ENCODE peak calls at places on chromosomes 6 and 20, in seven cellular contexts. H, W, O, R, P, F and U are unnamed samples.

GRCh38 chr6:143299253-143300166 is 151.0 kb downstream of the ADAT2 start:
- DNase-seq in H (no peak), W (no peak), O (peak), R (no peak), P (no peak), F (no peak), U (no peak)

GRCh38 chr20:45946149-45946970 is 11.9 kb downstream of the PCIF1 start:
- DNase-seq in H (no peak), W (no peak), O (no peak), R (peak), P (no peak), F (no peak), U (peak)

GRCh38 chr6:12570461-12571030 is 146.0 kb upstream of the PHACTR1 start:
- DNase-seq in H (peak), W (no peak), O (no peak), R (no peak), P (no peak), F (peak), U (no peak)

GRCh38 chr6:130679684-130680083 is 147.5 kb upstream of the SMLR1 start:
- DNase-seq in H (no peak), W (no peak), O (no peak), R (no peak), P (no peak), F (no peak), U (peak)

GRCh38 chr6:39665871-39666270 is 59.3 kb downstream of the KIF6 start:
- DNase-seq in H (no peak), W (no peak), O (no peak), R (no peak), P (no peak), F (peak), U (no peak)

GRCh38 chr6:160121981-160122380 is 366 bp downstream of the SLC22A1 start:
- DNase-seq in H (no peak), W (no peak), O (no peak), R (no peak), P (no peak), F (no peak), U (no peak)

GRCh38 chr6:132797975-132798819 is at the start of gene SLC18B1:
- DNase-seq in H (peak), W (no peak), O (peak), R (peak), P (peak), F (peak), U (no peak)

GRCh38 chr6:29924287-29924686 is 18.0 kb upstream of the HLA-A start:
- DNase-seq in H (no peak), W (no peak), O (no peak), R (no peak), P (no peak), F (no peak), U (no peak)

GRCh38 chr6:64467656-64468055 is 832.1 kb downstream of the PHF3 start:
- DNase-seq in H (no peak), W (no peak), O (no peak), R (no peak), P (no peak), F (no peak), U (no peak)

GRCh38 chr20:24100370-24101011 is 111.9 kb upstream of the GGTLC1 start:
- DNase-seq in H (peak), W (peak), O (peak), R (no peak), P (peak), F (peak), U (peak)

GRCh38 chr20:61487346-61488022 is 235.4 kb downstream of the CDH4 start:
- DNase-seq in H (no peak), W (no peak), O (no peak), R (no peak), P (no peak), F (no peak), U (no peak)

GRCh38 chr20:2051920-2052319 is 49.7 kb upstream of the STK35 start:
- DNase-seq in H (no peak), W (no peak), O (peak), R (no peak), P (no peak), F (no peak), U (no peak)

GRCh38 chr6:106168097-106168888 is 82.2 kb downstream of the PRDM1 start:
- DNase-seq in H (no peak), W (no peak), O (no peak), R (no peak), P (no peak), F (no peak), U (no peak)

GRCh38 chr6:23692184-23692583 is 433.8 kb upstream of the NRSN1 start:
- DNase-seq in H (no peak), W (no peak), O (no peak), R (no peak), P (no peak), F (no peak), U (peak)

GRCh38 chr20:47297746-47298145 is 58.8 kb downstream of the ZMYND8 start:
- DNase-seq in H (no peak), W (no peak), O (no peak), R (no peak), P (no peak), F (no peak), U (no peak)

GRCh38 chr20:14712302-14712739 is 374.9 kb upstream of the FLRT3 start:
- DNase-seq in H (no peak), W (no peak), O (peak), R (no peak), P (no peak), F (peak), U (peak)

GRCh38 chr6:36319436-36319762 is 17.3 kb downstream of the BNIP5 start:
- DNase-seq in H (no peak), W (no peak), O (no peak), R (no peak), P (no peak), F (no peak), U (no peak)

GRCh38 chr20:62887147-62887859 is 25.7 kb upstream of the TCFL5 start:
- DNase-seq in H (peak), W (peak), O (no peak), R (no peak), P (peak), F (peak), U (peak)

GRCh38 chr6:124679392-124679791 is 282.8 kb upstream of the RNF217 start:
- DNase-seq in H (no peak), W (no peak), O (no peak), R (no peak), P (no peak), F (no peak), U (no peak)

GRCh38 chr6:167845856-167846255 is 19.1 kb downstream of the AFDN start:
- DNase-seq in H (no peak), W (no peak), O (no peak), R (no peak), P (no peak), F (no peak), U (no peak)

GRCh38 chr20:48267825-48268615 is 482.7 kb upstream of the SULF2 start:
- DNase-seq in H (no peak), W (no peak), O (no peak), R (no peak), P (no peak), F (no peak), U (no peak)

GRCh38 chr6:25472314-25472713 is 179.7 kb upstream of the SCGN start:
- DNase-seq in H (no peak), W (no peak), O (peak), R (no peak), P (no peak), F (no peak), U (no peak)

GRCh38 chr6:142968601-142969000 is 23.6 kb upstream of the HIVEP2 start:
- DNase-seq in H (no peak), W (no peak), O (no peak), R (no peak), P (no peak), F (no peak), U (no peak)

GRCh38 chr20:21262812-21263211 is 40.3 kb upstream of the XRN2 start:
- DNase-seq in H (no peak), W (no peak), O (no peak), R (no peak), P (no peak), F (no peak), U (no peak)

GRCh38 chr6:85747654-85748053 is 105.0 kb upstream of the SYNCRIP start:
- DNase-seq in H (peak), W (peak), O (no peak), R (no peak), P (no peak), F (peak), U (peak)

GRCh38 chr20:11204926-11205768 is 531.3 kb upstream of the JAG1 start:
- DNase-seq in H (peak), W (no peak), O (peak), R (peak), P (peak), F (peak), U (peak)

GRCh38 chr20:5888051-5888450 is 62.3 kb downstream of the TRMT6 start:
- DNase-seq in H (no peak), W (no peak), O (no peak), R (no peak), P (no peak), F (no peak), U (no peak)

GRCh38 chr6:103578115-103578514 is 1281.6 kb downstream of the HACE1 start:
- DNase-seq in H (no peak), W (no peak), O (no peak), R (no peak), P (no peak), F (no peak), U (no peak)

GRCh38 chr20:48845721-48846306 is 18.0 kb upstream of the PREX1 start:
- DNase-seq in H (peak), W (no peak), O (no peak), R (no peak), P (no peak), F (peak), U (no peak)

DNA sequence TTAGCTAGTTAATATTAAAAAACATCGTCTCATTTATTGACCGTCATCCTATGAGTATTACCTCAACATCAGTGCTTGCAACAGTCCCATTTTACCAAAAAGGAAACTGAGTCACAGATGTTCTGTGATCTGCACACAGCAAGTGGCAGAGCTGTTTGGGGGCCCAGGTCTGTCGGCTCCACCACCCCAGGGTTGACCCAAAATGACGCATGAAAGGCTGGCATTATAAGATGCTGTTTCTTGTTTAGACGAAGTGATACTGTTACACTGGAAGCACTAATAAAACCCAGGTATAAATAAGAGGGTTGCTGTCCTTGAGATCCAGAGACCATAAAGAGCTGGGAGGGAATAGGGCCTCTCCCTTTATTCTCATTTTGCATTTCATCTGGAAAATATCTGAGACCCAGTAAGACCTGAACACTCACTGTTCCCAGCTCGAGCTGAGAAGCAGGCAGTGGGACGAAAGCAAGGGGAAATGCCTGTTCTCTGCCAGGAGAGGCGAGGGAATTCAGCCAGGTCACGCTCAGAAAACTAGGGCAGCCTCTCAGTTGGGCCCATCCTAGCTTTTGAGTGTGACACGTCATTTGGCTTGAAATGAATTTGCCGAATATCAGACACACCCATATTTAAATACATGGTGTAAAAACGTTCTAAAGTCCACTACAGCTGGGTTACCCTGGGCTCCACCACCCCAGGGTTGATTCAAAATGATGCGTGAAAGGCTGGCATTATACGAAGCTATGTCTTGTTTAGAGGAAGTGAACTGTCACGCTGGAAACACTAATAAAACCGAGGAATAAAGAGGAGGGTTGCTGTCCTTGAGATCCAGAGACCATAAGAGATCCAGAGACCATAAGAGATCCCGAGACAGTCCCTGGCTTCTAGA is 1.4 kb upstream of the MICAL1 start:
- DNase-seq in H (peak), W (peak), O (peak), R (no peak), P (peak), F (peak), U (no peak)
- H3K4me3 ChIP-seq in H (no peak), W (peak), O (peak), R (no peak), P (peak), F (peak), U (peak)

DNA sequence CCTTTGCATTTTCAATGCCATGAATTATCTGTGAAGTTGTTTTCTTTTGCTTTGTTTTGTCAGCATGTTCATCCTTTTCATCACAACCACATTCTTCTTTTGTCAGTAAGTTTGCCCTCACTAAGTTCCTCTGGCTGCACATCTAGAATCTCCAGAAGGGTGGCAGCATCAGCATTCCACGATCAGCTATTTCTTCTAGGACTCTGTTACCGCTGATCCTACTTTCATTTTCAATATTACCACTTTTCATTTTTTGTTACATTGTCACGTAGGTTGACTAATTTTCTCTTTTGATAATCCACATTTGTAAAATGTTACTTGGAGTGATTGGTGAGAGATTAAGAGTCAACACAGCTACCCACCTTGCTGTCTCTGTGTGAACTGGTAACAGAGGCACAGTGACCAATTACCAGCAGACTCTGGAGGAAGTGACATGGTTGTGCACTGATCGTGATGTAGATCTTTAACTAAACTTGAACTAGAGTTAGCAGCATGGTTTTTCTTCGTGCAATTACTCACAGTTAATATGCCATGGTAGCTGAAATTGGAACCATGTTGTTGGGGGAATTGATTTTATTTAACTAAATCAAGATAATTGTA is 307.9 kb upstream of the SLC35B3 start:
- DNase-seq in H (no peak), W (no peak), O (no peak), R (no peak), P (no peak), F (no peak), U (no peak)
- TF ChIP-seq CTCF in H (no peak), W (no peak), O (peak), R (no peak), P (peak), F (no peak), U (no peak)

DNA sequence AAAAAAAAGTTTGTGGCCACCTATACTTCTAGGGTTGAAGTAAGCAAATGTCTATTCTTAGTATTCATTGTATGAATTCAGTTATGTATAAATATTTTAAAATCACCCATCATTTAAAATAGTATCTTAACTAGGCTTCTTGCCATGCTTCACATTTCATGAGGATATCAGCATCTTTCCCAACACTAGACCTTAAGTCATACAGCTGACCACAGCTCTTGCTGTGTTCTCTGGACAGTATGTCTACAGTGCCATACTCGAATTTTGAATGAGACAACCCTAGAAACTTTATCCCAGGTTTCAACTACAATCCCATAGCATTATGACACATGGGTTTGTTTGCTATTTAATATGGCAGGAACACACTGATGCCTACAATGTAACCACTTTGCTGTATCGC is 5.2 kb downstream of the TXNDC5 start:
- DNase-seq in H (peak), W (no peak), O (no peak), R (no peak), P (no peak), F (no peak), U (peak)
- H3K4me3 ChIP-seq in H (no peak), W (no peak), O (no peak), R (no peak), P (no peak), F (no peak), U (no peak)

DNA sequence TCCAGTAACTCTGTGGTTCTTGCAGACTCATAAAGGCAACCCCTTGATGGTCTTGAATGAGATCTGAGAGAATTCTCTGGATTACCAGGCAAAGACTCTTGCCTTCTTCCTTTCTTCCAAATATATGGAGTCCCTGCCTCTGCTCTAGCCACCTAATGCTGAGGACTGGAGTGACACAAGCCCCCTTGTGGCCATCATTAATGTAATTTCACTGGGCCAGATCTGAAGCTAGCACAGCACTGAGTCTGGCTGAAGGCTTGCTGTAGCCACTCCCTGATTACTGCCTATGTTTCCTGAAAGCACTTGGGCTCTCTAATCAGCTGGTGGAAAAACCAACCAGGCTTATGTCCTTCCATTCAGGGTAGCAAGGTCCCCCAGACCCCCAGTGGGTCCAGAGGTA is 559.3 kb upstream of the IRAK1BP1 start:
- DNase-seq in H (no peak), W (no peak), O (peak), R (no peak), P (no peak), F (no peak), U (peak)
- TF ChIP-seq CTCF in H (peak), W (no peak), O (peak), R (no peak), P (no peak), F (no peak), U (peak)

GRCh38 chr20:9981834-9982233 is 53.0 kb upstream of the ANKEF1 start:
- DNase-seq in H (no peak), W (no peak), O (no peak), R (no peak), P (no peak), F (no peak), U (no peak)

GRCh38 chr20:9974324-9974723 is 60.5 kb upstream of the ANKEF1 start:
- DNase-seq in H (no peak), W (no peak), O (peak), R (no peak), P (no peak), F (no peak), U (no peak)

GRCh38 chr20:9977629-9978028 is 57.2 kb upstream of the ANKEF1 start:
- DNase-seq in H (no peak), W (no peak), O (no peak), R (no peak), P (no peak), F (no peak), U (peak)

GRCh38 chr20:9978395-9979004 is 56.3 kb upstream of the ANKEF1 start:
- DNase-seq in H (peak), W (peak), O (peak), R (peak), P (no peak), F (peak), U (peak)
- H3K4me3 ChIP-seq in H (no peak), W (no peak), O (no peak), R (no peak), P (no peak), F (no peak), U (no peak)